ENCODE peak calls at places on chromosome 5, in eight cellular contexts. J, Z, I, H, A, Y, D and O are unnamed samples. For H3K4me1 and H3K9me3, the result is how much of the 10 kb centered on the place peaks cover.

GRCh38 chr5:8209500-8209899 is 340.6 kb downstream of the MTRR start:
- DNase-seq in J (no peak), Z (no peak), I (no peak), H (no peak), A (no peak), Y (no peak), D (no peak), O (no peak)

GRCh38 chr5:152688561-152689274 is 283.6 kb upstream of the NMUR2 start:
- DNase-seq in J (peak), Z (no peak), I (peak), H (peak), A (no peak), Y (peak), D (no peak), O (no peak)

GRCh38 chr5:112594060-112594850 is 143.4 kb upstream of the APC start:
- DNase-seq in J (no peak), Z (no peak), I (no peak), H (no peak), A (no peak), Y (no peak), D (no peak), O (no peak)

GRCh38 chr5:65186646-65187227 is 295.0 kb downstream of the ADAMTS6 start:
- DNase-seq in J (no peak), Z (no peak), I (no peak), H (no peak), A (no peak), Y (no peak), D (no peak), O (no peak)

GRCh38 chr5:6508931-6509330 is 60.3 kb downstream of the UBE2QL1 start:
- DNase-seq in J (no peak), Z (no peak), I (no peak), H (no peak), A (no peak), Y (no peak), D (no peak), O (no peak)

GRCh38 chr5:73693573-73694061 is 67.6 kb downstream of the ARHGEF28 start:
- DNase-seq in J (no peak), Z (no peak), I (no peak), H (no peak), A (no peak), Y (peak), D (no peak), O (peak)

GRCh38 chr5:25358919-25359318 is 714.1 kb upstream of the CDH10 start:
- DNase-seq in J (no peak), Z (no peak), I (no peak), H (no peak), A (no peak), Y (no peak), D (no peak), O (no peak)

GRCh38 chr5:109354761-109355160 is 55.0 kb downstream of the PJA2 start:
- DNase-seq in J (no peak), Z (no peak), I (peak), H (no peak), A (no peak), Y (no peak), D (no peak), O (no peak)

GRCh38 chr5:34827594-34828506 is 11.1 kb upstream of the TTC23L start:
- DNase-seq in J (no peak), Z (no peak), I (no peak), H (no peak), A (no peak), Y (no peak), D (no peak), O (no peak)

GRCh38 chr5:366541-367357 is 45.2 kb downstream of the AHRR start:
- DNase-seq in J (peak), Z (no peak), I (peak), H (no peak), A (no peak), Y (no peak), D (no peak), O (no peak)

GRCh38 chr5:91024727-91025126 is 358.4 kb downstream of the ARRDC3 start:
- DNase-seq in J (no peak), Z (no peak), I (no peak), H (no peak), A (no peak), Y (no peak), D (no peak), O (no peak)

GRCh38 chr5:56938858-56939257 is 13.1 kb downstream of the MIER3 start:
- DNase-seq in J (no peak), Z (no peak), I (no peak), H (no peak), A (no peak), Y (no peak), D (no peak), O (no peak)

GRCh38 chr5:174744896-174745295 is 20.5 kb downstream of the MSX2 start:
- DNase-seq in J (no peak), Z (no peak), I (no peak), H (no peak), A (no peak), Y (no peak), D (no peak), O (no peak)

GRCh38 chr5:178182158-178182876 is 4.9 kb downstream of the GMCL2 start:
- DNase-seq in J (no peak), Z (peak), I (no peak), H (no peak), A (no peak), Y (no peak), D (peak), O (no peak)

GRCh38 chr5:172860520-172861443 is 26.7 kb downstream of the ERGIC1 start:
- DNase-seq in J (peak), Z (no peak), I (peak), H (peak), A (no peak), Y (no peak), D (no peak), O (no peak)

GRCh38 chr5:168136340-168136739 is 155.1 kb upstream of the WWC1 start:
- DNase-seq in J (no peak), Z (no peak), I (no peak), H (no peak), A (no peak), Y (no peak), D (no peak), O (peak)

GRCh38 chr5:107875834-107876233 is 205.1 kb upstream of the EFNA5 start:
- DNase-seq in J (no peak), Z (no peak), I (no peak), H (no peak), A (no peak), Y (peak), D (no peak), O (no peak)

GRCh38 chr5:106408141-106408540 is 1262.6 kb downstream of the EFNA5 start:
- DNase-seq in J (no peak), Z (no peak), I (no peak), H (no peak), A (no peak), Y (no peak), D (no peak), O (no peak)

GRCh38 chr5:132747064-132747692 is at the start of gene CCNI2:
- DNase-seq in J (peak), Z (peak), I (peak), H (no peak), A (peak), Y (peak), D (peak), O (peak)

DNA sequence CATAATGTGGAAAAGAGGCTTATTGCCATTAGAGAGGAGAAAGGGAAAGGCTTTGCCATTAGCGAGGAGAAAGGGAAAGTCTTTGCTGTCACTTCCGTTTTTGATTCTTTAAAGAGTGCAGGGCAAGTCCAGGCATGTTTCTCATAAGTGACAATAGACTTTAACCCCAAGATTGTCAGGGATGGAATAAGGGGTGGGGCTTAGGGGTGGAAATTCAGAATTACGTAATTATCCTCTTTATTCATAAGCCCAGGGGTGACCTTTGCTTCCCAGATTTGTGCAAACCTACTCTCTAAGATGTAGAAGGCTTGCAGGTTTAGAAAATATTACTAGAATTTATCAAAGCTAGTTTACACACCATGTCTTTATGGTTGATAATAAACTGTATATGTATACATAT is 2.3 kb upstream of the PLK2 start:
- DNase-seq in J (no peak), Z (no peak), I (no peak), H (peak), A (no peak), Y (peak), D (no peak), O (no peak)
- H3K27ac ChIP-seq in J (peak), Z (no peak), I (no peak), H (peak), A (no peak), Y (peak), D (no peak), O (no peak)

GRCh38 chr5:147711019-147711418 is 71.5 kb downstream of the JAKMIP2 start:
- DNase-seq in J (no peak), Z (no peak), I (no peak), H (no peak), A (no peak), Y (no peak), D (no peak), O (no peak)

GRCh38 chr5:147713550-147714295 is 68.8 kb downstream of the JAKMIP2 start:
- DNase-seq in J (no peak), Z (no peak), I (no peak), H (no peak), A (no peak), Y (no peak), D (no peak), O (no peak)

GRCh38 chr5:147712024-147712423 is 70.5 kb downstream of the JAKMIP2 start:
- DNase-seq in J (no peak), Z (no peak), I (no peak), H (no peak), A (no peak), Y (no peak), D (no peak), O (peak)

GRCh38 chr5:147708708-147709107 is 73.8 kb downstream of the JAKMIP2 start:
- DNase-seq in J (no peak), Z (no peak), I (no peak), H (no peak), A (no peak), Y (no peak), D (no peak), O (no peak)

GRCh38 chr5:147712583-147712982 is 69.9 kb downstream of the JAKMIP2 start:
- DNase-seq in J (no peak), Z (no peak), I (no peak), H (no peak), A (no peak), Y (no peak), D (no peak), O (no peak)
- H3K4me1 ChIP-seq in J (under half), Z (under half), I (under half), H (under half), A (under half), Y (under half), D (under half), O (under half)

DNA sequence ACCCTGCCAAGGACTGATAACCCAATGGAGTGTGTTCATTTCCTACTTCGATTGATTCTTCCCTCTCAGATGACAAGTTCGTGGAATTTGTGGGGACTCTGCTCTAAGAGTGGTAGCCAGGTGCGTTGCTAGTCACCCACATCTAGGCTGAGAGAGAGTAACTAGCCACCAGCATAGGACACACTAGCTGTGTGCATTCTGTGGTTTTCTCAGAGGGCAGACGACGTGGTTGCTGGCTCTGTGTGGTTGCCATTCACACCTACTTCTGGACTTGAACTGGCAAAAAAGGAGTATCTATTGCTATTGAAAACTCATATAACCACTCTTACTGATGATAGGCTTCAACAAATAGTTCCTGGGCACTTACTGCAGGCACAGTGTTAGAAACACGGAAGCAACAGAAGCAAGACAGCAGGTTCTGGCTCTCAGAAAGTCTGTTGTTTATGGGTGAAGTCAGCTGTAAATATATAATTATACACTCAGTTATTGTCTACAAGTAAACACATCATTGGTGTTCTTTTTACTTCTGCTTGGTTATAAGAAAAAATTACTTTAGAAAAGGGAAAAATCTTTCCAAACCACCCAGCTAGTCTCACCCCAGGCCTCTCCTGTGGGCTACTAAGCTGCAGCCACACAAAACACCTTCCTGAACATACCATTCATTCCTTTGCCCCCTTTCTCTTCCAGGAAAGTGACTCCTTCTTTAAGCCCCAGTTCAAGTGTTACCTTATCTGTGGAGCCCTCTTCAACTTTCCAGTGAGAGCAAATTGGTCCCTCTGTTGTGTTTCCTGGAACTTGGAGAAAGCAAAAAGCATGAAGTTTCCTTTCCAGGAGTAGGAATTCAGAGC is 151.1 kb upstream of the HAPLN1 start:
- DNase-seq in J (no peak), Z (no peak), I (no peak), H (no peak), A (no peak), Y (no peak), D (no peak), O (no peak)
- H3K9me3 ChIP-seq in J (under half), Z (under half), I (under half), H (under half), A (under half), Y (under half), D (under half), O (under half)

GRCh38 chr5:124907098-124907644 is 160.7 kb upstream of the ZNF608 start:
- DNase-seq in J (no peak), Z (no peak), I (peak), H (no peak), A (no peak), Y (no peak), D (no peak), O (no peak)

GRCh38 chr5:124905256-124905655 is 158.8 kb upstream of the ZNF608 start:
- DNase-seq in J (no peak), Z (no peak), I (no peak), H (no peak), A (no peak), Y (no peak), D (no peak), O (no peak)

GRCh38 chr5:124908603-124909451 is 162.4 kb upstream of the ZNF608 start:
- DNase-seq in J (no peak), Z (no peak), I (no peak), H (no peak), A (no peak), Y (peak), D (no peak), O (no peak)

GRCh38 chr5:124905756-124906155 is 159.3 kb upstream of the ZNF608 start:
- DNase-seq in J (no peak), Z (no peak), I (no peak), H (no peak), A (no peak), Y (no peak), D (no peak), O (no peak)

DNA sequence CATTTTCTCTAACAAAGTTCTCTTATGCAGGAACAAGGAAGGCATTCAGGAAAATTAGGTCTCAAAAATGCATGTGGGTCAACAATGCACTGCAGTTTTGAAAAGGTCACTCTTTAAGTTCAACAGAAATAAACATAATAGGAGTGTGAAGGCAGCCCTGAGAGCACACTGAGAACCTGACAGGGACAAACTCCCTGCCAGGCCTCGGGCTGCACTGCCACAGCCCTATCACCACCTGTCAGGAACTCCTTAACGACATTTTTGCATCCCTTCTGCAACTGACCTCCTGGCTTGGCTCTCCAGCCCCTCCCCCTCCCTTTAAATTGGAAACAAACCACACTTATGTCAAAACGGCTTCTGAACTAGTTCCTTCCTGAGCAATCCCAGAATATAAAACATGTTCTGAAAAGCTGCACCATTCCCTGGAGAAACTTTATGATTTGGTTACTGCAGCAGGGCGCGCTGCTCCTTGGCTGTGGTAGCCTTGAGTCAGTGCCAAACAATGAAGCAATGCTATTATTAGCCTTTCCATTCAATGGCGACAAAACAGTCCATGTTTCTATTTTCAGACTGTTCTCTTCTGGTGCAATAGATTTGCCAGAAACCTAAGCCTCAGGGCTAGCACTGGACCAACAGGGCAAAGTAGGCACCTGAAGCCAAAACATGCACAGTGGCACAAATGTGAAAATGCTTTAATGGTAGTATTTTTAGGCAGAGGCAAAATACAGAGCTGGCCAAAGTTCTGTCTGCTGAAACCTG is 160.1 kb upstream of the ZNF608 start:
- DNase-seq in J (peak), Z (no peak), I (peak), H (no peak), A (no peak), Y (peak), D (no peak), O (peak)
- H3K27ac ChIP-seq in J (peak), Z (no peak), I (no peak), H (no peak), A (no peak), Y (peak), D (no peak), O (peak)

GRCh38 chr5:140565780-140566095 is 1.1 kb downstream of the SLC35A4 start:
- DNase-seq in J (no peak), Z (no peak), I (no peak), H (no peak), A (no peak), Y (peak), D (peak), O (no peak)
- H3K4me1 ChIP-seq in J (under half), Z (under half), I (under half), H (under half), A (under half), Y (under half), D (under half), O (under half)